ENCODE peak calls at places on chromosomes 4 and X, in four cellular contexts. One of them, this sample, is unnamed.

GRCh38 chr4:120922390-120923200 is at the start of gene PRDM5:
- DNase-seq in A549: peak
- DNase-seq in naive thymus-derived CD4-positive, alpha-beta T cell: peak
- DNase-seq in right lobe of liver: peak
- DNase-seq in this sample: peak

GRCh38 chr4:148565801-148566200 is 123.6 kb upstream of the NR3C2 start:
- DNase-seq in naive thymus-derived CD4-positive, alpha-beta T cell: no peak
- DNase-seq in A549: no peak
- DNase-seq in right lobe of liver: no peak
- DNase-seq in this sample: no peak

GRCh38 chr4:141352775-141353544 is 132.3 kb downstream of the ZNF330 start:
- DNase-seq in naive thymus-derived CD4-positive, alpha-beta T cell: no peak
- DNase-seq in A549: no peak
- DNase-seq in right lobe of liver: no peak
- DNase-seq in this sample: no peak

GRCh38 chr4:167234388-167234881 is at the start of gene SPOCK3:
- DNase-seq in A549: peak
- DNase-seq in right lobe of liver: no peak
- DNase-seq in naive thymus-derived CD4-positive, alpha-beta T cell: no peak
- DNase-seq in this sample: peak

GRCh38 chrX:24242649-24243556 is 71.0 kb downstream of the SUPT20HL2 start:
- DNase-seq in naive thymus-derived CD4-positive, alpha-beta T cell: no peak
- DNase-seq in A549: no peak
- DNase-seq in right lobe of liver: peak
- DNase-seq in this sample: peak

GRCh38 chr4:183098080-183098722 is 856 bp upstream of the WWC2 start:
- DNase-seq in right lobe of liver: peak
- DNase-seq in naive thymus-derived CD4-positive, alpha-beta T cell: peak
- DNase-seq in A549: peak
- DNase-seq in this sample: peak

GRCh38 chr4:1494416-1495315 is 88.4 kb upstream of the NKX1-1 start:
- DNase-seq in right lobe of liver: peak
- DNase-seq in A549: no peak
- DNase-seq in naive thymus-derived CD4-positive, alpha-beta T cell: no peak
- DNase-seq in this sample: no peak

GRCh38 chrX:123756320-123756719 is 23.5 kb upstream of the THOC2 start:
- DNase-seq in right lobe of liver: no peak
- DNase-seq in A549: no peak
- DNase-seq in naive thymus-derived CD4-positive, alpha-beta T cell: no peak
- DNase-seq in this sample: no peak

GRCh38 chrX:80216086-80216485 is 201.5 kb downstream of the TBX22 start:
- DNase-seq in naive thymus-derived CD4-positive, alpha-beta T cell: no peak
- DNase-seq in right lobe of liver: no peak
- DNase-seq in A549: peak
- DNase-seq in this sample: no peak

GRCh38 chr4:162011039-162011438 is 152.8 kb downstream of the FSTL5 start:
- DNase-seq in right lobe of liver: no peak
- DNase-seq in naive thymus-derived CD4-positive, alpha-beta T cell: no peak
- DNase-seq in A549: no peak
- DNase-seq in this sample: no peak

GRCh38 chrX:15619053-15619772 is 18.5 kb upstream of the ACE2 start:
- DNase-seq in A549: peak
- DNase-seq in naive thymus-derived CD4-positive, alpha-beta T cell: no peak
- DNase-seq in right lobe of liver: no peak
- DNase-seq in this sample: no peak

GRCh38 chrX:123884809-123885408 is 25.1 kb downstream of the XIAP start:
- DNase-seq in naive thymus-derived CD4-positive, alpha-beta T cell: peak
- DNase-seq in A549: peak
- DNase-seq in right lobe of liver: no peak
- DNase-seq in this sample: no peak

GRCh38 chrX:153857348-153857903 is 27.1 kb upstream of the PDZD4 start:
- DNase-seq in right lobe of liver: no peak
- DNase-seq in naive thymus-derived CD4-positive, alpha-beta T cell: no peak
- DNase-seq in A549: no peak
- DNase-seq in this sample: no peak

GRCh38 chrX:150635952-150636351 is 57.2 kb upstream of the MTMR1 start:
- DNase-seq in naive thymus-derived CD4-positive, alpha-beta T cell: no peak
- DNase-seq in right lobe of liver: no peak
- DNase-seq in A549: peak
- DNase-seq in this sample: no peak

DNA sequence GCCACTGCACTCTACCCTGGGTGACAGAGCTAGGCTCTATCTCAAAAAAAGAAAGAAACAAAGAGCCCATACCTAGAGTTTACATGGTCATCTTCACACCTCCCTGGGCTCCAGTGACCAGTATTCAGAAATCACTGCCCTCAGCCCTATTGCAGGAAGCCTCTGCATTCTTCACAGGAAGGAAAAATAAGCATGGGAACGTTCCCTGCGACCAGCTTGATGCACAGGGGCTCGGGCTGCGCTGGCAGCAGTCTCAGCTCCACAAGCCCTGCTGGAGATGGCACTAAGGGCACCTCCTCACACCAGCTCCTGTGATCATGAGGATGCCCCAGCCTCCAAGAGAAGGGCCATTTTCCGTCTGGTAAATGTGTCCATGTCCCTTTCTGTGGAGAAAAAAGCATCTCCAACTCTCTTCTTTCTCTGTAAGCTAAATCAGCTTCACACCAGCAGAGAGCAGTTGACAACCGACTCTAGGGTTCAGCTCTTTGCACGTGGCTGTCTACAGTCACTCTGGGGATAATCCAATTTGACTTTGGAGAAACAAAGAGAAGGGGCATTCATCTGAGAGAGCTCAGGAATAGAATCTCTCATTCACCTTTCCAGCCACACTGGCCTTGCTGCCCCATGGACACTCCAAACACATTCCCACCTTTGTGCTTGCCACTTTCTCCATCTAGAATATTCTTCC is 33.1 kb downstream of the LDB2 start:
- DNase-seq in right lobe of liver: no peak
- DNase-seq in A549: no peak
- DNase-seq in naive thymus-derived CD4-positive, alpha-beta T cell: no peak
- DNase-seq in this sample: no peak
- H3K27ac ChIP-seq in right lobe of liver: no peak
- H3K27ac ChIP-seq in A549: no peak
- H3K27ac ChIP-seq in naive thymus-derived CD4-positive, alpha-beta T cell: no peak
- H3K27ac ChIP-seq in this sample: peak

GRCh38 chrX:135295944-135296305 is 13.4 kb upstream of the ETDC start:
- DNase-seq in right lobe of liver: no peak
- DNase-seq in A549: no peak
- DNase-seq in naive thymus-derived CD4-positive, alpha-beta T cell: no peak
- DNase-seq in this sample: no peak

GRCh38 chrX:135295238-135295943 is 13.9 kb upstream of the ETDC start:
- DNase-seq in A549: no peak
- DNase-seq in naive thymus-derived CD4-positive, alpha-beta T cell: peak
- DNase-seq in right lobe of liver: no peak
- DNase-seq in this sample: peak
- H3K27ac ChIP-seq in A549: no peak
- H3K27ac ChIP-seq in naive thymus-derived CD4-positive, alpha-beta T cell: peak
- H3K27ac ChIP-seq in right lobe of liver: no peak
- H3K27ac ChIP-seq in this sample: no peak

GRCh38 chr4:54233128-54233696 is 4.1 kb downstream of the PDGFRA start:
- DNase-seq in right lobe of liver: peak
- DNase-seq in naive thymus-derived CD4-positive, alpha-beta T cell: peak
- DNase-seq in A549: peak
- DNase-seq in this sample: peak
- H3K27ac ChIP-seq in right lobe of liver: peak
- H3K27ac ChIP-seq in naive thymus-derived CD4-positive, alpha-beta T cell: no peak
- H3K27ac ChIP-seq in A549: peak
- H3K27ac ChIP-seq in this sample: peak

GRCh38 chr4:11904991-11905760 is 476.5 kb upstream of the HS3ST1 start:
- DNase-seq in right lobe of liver: no peak
- DNase-seq in naive thymus-derived CD4-positive, alpha-beta T cell: no peak
- DNase-seq in A549: no peak
- DNase-seq in this sample: no peak
- H3K27ac ChIP-seq in right lobe of liver: no peak
- H3K27ac ChIP-seq in naive thymus-derived CD4-positive, alpha-beta T cell: no peak
- H3K27ac ChIP-seq in A549: no peak
- H3K27ac ChIP-seq in this sample: peak

DNA sequence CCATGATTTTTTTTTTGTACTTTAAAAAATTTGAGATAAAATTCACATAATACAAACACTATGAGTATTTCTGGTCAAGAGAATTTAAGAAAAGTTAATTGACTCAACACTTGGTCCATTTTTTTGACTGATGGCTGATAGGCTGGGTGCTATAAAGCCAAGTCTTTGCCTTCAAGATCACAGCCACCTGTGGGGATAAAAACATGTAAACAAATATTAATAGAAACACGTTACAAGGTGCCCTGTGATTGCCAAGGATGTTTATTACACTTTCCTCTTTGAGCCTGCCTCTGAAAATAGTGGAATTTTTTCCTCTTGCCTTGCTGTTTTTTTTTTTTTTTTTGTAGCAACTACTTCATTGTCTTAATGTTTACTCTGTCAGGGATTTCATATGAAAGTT is 63.3 kb downstream of the FHIP1A start:
- DNase-seq in right lobe of liver: no peak
- DNase-seq in naive thymus-derived CD4-positive, alpha-beta T cell: no peak
- DNase-seq in A549: no peak
- DNase-seq in this sample: no peak
- H3K27ac ChIP-seq in right lobe of liver: no peak
- H3K27ac ChIP-seq in naive thymus-derived CD4-positive, alpha-beta T cell: no peak
- H3K27ac ChIP-seq in A549: no peak
- H3K27ac ChIP-seq in this sample: no peak

DNA sequence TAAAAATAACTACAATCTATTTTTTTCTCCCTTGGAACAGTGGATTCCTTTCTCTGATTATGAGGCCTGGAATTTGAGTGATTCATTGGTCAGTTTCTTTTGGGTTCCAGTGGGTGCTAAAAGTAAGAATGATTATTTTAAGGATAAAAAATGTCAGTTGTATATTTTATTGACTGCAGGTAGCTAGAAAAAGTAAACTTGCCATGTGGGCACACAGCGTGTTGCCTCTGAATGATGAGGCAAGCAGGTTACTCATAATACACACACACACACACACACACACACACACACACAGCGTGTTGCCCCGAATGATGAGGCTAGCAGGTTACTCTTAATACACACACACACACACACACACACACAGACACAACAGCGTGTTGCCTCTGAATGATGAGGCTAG is 13.8 kb downstream of the GALNT7 start:
- DNase-seq in right lobe of liver: no peak
- DNase-seq in A549: no peak
- DNase-seq in naive thymus-derived CD4-positive, alpha-beta T cell: no peak
- DNase-seq in this sample: no peak
- H3K27ac ChIP-seq in right lobe of liver: no peak
- H3K27ac ChIP-seq in A549: peak
- H3K27ac ChIP-seq in naive thymus-derived CD4-positive, alpha-beta T cell: no peak
- H3K27ac ChIP-seq in this sample: no peak

DNA sequence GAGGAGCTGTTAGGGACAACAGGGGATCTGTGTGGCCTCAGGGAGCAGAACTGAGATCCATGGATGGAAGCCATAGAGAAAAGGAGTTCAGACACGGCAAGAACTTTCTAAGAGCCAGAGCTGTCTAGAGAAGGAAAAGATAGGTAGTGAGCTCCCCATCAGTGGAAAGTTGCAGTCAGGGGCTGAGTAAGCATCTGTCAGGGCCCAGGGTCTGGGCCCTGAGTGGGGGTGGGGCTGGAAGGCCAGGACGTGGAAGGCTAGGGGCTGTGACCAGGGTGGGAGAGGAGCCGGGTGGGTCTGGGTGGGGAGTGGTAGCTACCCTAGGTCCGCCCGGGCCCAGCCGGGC is 324 bp upstream of the MSN start:
- DNase-seq in naive thymus-derived CD4-positive, alpha-beta T cell: no peak
- DNase-seq in A549: no peak
- DNase-seq in right lobe of liver: no peak
- DNase-seq in this sample: no peak
- H3K27ac ChIP-seq in naive thymus-derived CD4-positive, alpha-beta T cell: no peak
- H3K27ac ChIP-seq in A549: peak
- H3K27ac ChIP-seq in right lobe of liver: peak
- H3K27ac ChIP-seq in this sample: peak

GRCh38 chr4:153539058-153539826 is 73.1 kb downstream of the TMEM131L start:
- DNase-seq in right lobe of liver: no peak
- DNase-seq in naive thymus-derived CD4-positive, alpha-beta T cell: no peak
- DNase-seq in A549: no peak
- DNase-seq in this sample: no peak
- H3K27ac ChIP-seq in right lobe of liver: no peak
- H3K27ac ChIP-seq in naive thymus-derived CD4-positive, alpha-beta T cell: no peak
- H3K27ac ChIP-seq in A549: no peak
- H3K27ac ChIP-seq in this sample: peak

DNA sequence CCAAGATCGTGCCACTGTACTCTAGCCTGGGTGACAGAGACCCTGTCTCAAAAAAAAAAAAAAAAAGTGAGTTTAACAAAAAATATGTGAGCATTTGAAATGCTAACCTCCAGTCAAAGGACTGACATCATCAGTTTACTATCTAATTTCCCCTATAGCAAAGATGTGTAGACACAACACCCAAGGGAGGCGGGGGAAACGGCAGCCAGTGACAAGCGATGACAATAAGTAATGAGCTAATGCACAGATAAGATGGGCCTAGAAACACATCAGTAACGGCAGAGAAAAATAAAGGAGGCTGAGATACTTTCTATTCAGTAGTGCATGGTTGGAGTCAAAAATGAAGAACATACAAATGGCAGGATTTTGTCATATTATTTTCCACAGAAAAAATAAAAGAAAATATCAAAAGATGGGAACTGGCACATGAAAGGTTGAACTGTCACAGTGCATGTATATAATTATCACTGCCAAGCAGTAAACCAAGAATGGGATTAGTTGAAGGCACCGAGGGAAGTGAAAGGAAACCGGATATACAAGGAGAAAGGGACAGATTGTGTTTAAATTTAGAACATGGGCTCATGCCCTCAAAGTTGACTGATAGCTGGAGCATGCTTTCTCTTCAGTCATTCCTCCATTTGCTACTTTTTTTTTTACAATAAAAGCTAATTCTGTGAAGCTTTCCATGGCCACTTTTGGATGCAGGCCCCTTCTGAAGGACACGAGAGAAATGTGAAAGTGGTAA is 41.8 kb downstream of the IGFBP7 start:
- DNase-seq in right lobe of liver: no peak
- DNase-seq in A549: no peak
- DNase-seq in naive thymus-derived CD4-positive, alpha-beta T cell: no peak
- DNase-seq in this sample: no peak
- H3K27ac ChIP-seq in right lobe of liver: no peak
- H3K27ac ChIP-seq in A549: peak
- H3K27ac ChIP-seq in naive thymus-derived CD4-positive, alpha-beta T cell: no peak
- H3K27ac ChIP-seq in this sample: peak

This sample was measured in left ventricle myocardium inferior.